ENCODE peak calls at places on chromosomes 12 and 14, in ten cellular contexts. J, D, P, A, S, H, F, R, E and T are unnamed samples.

GRCh38 chr14:49892301-49892635 is 614 bp upstream of the ARF6 start:
- DNase-seq in R (peak; percentile 73), S (peak; percentile 84), J (no peak), P (no peak), F (peak; percentile 73), D (peak; percentile 80), A (peak; percentile 40), H (no peak), E (peak; percentile 75), T (peak; percentile 70)

GRCh38 chr14:59208224-59208814 is 19.9 kb downstream of the DAAM1 start:
- DNase-seq in S (no peak), H (no peak), A (no peak), E (peak; percentile 87), J (no peak), R (no peak), P (no peak), F (no peak), D (peak; percentile 87), T (peak; percentile 61)

GRCh38 chr12:57226588-57227314 is 2.8 kb upstream of the SHMT2 start:
- DNase-seq in E (no peak), H (no peak), S (no peak), J (peak; percentile 61), A (no peak), D (no peak), F (no peak), R (no peak), P (no peak), T (no peak)

GRCh38 chr12:75553865-75554555 is 42.6 kb upstream of the KRR1 start:
- DNase-seq in P (no peak), J (no peak), E (no peak), R (no peak), H (no peak), S (no peak), A (no peak), F (no peak), D (no peak), T (no peak)

GRCh38 chr12:106771425-106771824 is 3.1 kb upstream of the RIC8B start:
- DNase-seq in S (no peak), H (no peak), P (no peak), E (no peak), J (no peak), F (no peak), R (no peak), D (no peak), A (no peak), T (no peak)

GRCh38 chr12:25480145-25480544 is 72.9 kb downstream of the LMNTD1 start:
- DNase-seq in P (no peak), E (no peak), J (no peak), H (no peak), S (no peak), R (no peak), D (no peak), F (no peak), A (no peak), T (no peak)

GRCh38 chr12:47870175-47870781 is 34.5 kb downstream of the VDR start:
- DNase-seq in A (no peak), F (peak; percentile 62), D (peak; percentile 81), J (peak; percentile 51), R (no peak), P (no peak), H (no peak), S (peak; percentile 71), E (peak; percentile 16), T (no peak)

GRCh38 chr12:81141220-81141619 is 63.3 kb downstream of the ACSS3 start:
- DNase-seq in F (no peak), P (no peak), J (no peak), D (no peak), R (no peak), A (no peak), H (no peak), E (no peak), S (no peak), T (peak; percentile 6)

GRCh38 chr14:47022721-47023120 is 371.1 kb upstream of the RPL10L start:
- DNase-seq in P (no peak), F (no peak), E (no peak), A (no peak), R (no peak), J (no peak), D (no peak), S (no peak), H (no peak), T (peak; percentile 73)

GRCh38 chr14:35079742-35080141 is 33.7 kb downstream of the FAM177A1 start:
- DNase-seq in P (no peak), A (no peak), D (no peak), F (no peak), H (no peak), R (no peak), E (no peak), J (no peak), S (no peak), T (no peak)

GRCh38 chr12:69936214-69936731 is 111.2 kb downstream of the MYRFL start:
- DNase-seq in F (no peak), H (no peak), A (no peak), D (no peak), J (no peak), S (no peak), R (no peak), P (no peak), E (no peak), T (peak; percentile 19)

GRCh38 chr14:59202031-59202430 is 13.6 kb downstream of the DAAM1 start:
- DNase-seq in R (no peak), H (no peak), D (no peak), F (no peak), P (no peak), S (no peak), A (no peak), J (no peak), E (no peak), T (no peak)

GRCh38 chr12:108734200-108734906 is 3.0 kb upstream of the CORO1C start:
- DNase-seq in F (peak; percentile 82), R (peak; percentile 86), P (no peak), H (no peak), J (no peak), D (peak; percentile 86), E (peak; percentile 97), A (no peak), S (peak; percentile 84), T (peak; percentile 97)

GRCh38 chr12:92445253-92446081 is 257.3 kb upstream of the PLEKHG7 start:
- DNase-seq in F (peak; percentile 47), J (no peak), P (no peak), E (no peak), D (no peak), A (no peak), R (no peak), S (peak; percentile 85), H (no peak), T (peak; percentile 54)

GRCh38 chr14:23494223-23494622 is 24.7 kb downstream of the NGDN start:
- DNase-seq in R (no peak), D (no peak), S (no peak), E (no peak), F (no peak), J (no peak), A (no peak), H (no peak), P (no peak), T (no peak)

GRCh38 chr14:69535230-69535848 is 39.3 kb downstream of the CCDC177 start:
- DNase-seq in A (no peak), F (peak; percentile 22), D (peak; percentile 42), E (peak; percentile 60), J (peak; percentile 71), R (no peak), H (peak; percentile 34), P (no peak), S (peak; percentile 54), T (peak; percentile 31)

GRCh38 chr12:124655317-124656213 is 88.2 kb upstream of the NCOR2 start:
- DNase-seq in P (no peak), A (no peak), S (peak; percentile 57), E (peak; percentile 62), H (peak; percentile 63), F (peak; percentile 59), D (peak; percentile 84), R (peak; percentile 65), J (peak; percentile 87), T (no peak)

GRCh38 chr14:98957211-98958047 is 314.6 kb downstream of the BCL11B start:
- DNase-seq in J (no peak), A (no peak), F (peak; percentile 51), R (peak; percentile 36), S (peak; percentile 66), E (peak; percentile 11), P (no peak), D (peak; percentile 84), H (no peak), T (peak; percentile 93)

GRCh38 chr14:105582639-105583038 is 56.3 kb downstream of the TMEM121 start:
- DNase-seq in R (no peak), H (no peak), S (peak; percentile 48), P (no peak), J (no peak), A (no peak), F (peak; percentile 7), D (no peak), E (no peak), T (peak; percentile 5)

GRCh38 chr14:22251090-22251489 is 337.9 kb downstream of the DAD1 start:
- DNase-seq in D (no peak), H (no peak), S (no peak), A (no peak), P (no peak), F (no peak), J (no peak), R (no peak), E (no peak), T (no peak)

GRCh38 chr12:132524405-132524804 is 34.5 kb downstream of the FBRSL1 start:
- DNase-seq in D (peak; percentile 80), A (no peak), S (no peak), H (no peak), J (no peak), R (no peak), E (peak; percentile 36), P (no peak), F (no peak), T (peak; percentile 97)

GRCh38 chr14:69634871-69635270 is 23.5 kb downstream of the SUSD6 start:
- DNase-seq in S (no peak), E (no peak), P (no peak), J (no peak), A (no peak), D (no peak), H (no peak), F (no peak), R (no peak), T (no peak)

GRCh38 chr12:84607170-84607569 is 305.4 kb downstream of the SLC6A15 start:
- DNase-seq in J (no peak), E (no peak), S (no peak), P (no peak), A (no peak), D (no peak), H (no peak), F (no peak), R (no peak), T (no peak)

GRCh38 chr12:11171953-11172675 is 1.1 kb downstream of the SMIM10L1 start:
- DNase-seq in F (no peak), R (no peak), J (no peak), H (no peak), A (no peak), D (peak; percentile 26), P (no peak), S (no peak), E (no peak), T (peak; percentile 6)

GRCh38 chr14:93859957-93860356 is 67.2 kb upstream of the FAM181A start:
- DNase-seq in D (peak; percentile 3), S (no peak), F (peak; percentile 13), A (no peak), P (no peak), E (no peak), J (no peak), H (no peak), R (no peak), T (no peak)